ENCODE peak calls at places on chromosomes 1 and 21, in eight cellular contexts. C is gastrocnemius medialis, W is prostate gland, A is H54, H is GM12891, U is lower leg skin, V is heart left ventricle, X is IMR-90. I is an unnamed sample.

GRCh38 chr1:39509360-39510009 is 18.0 kb downstream of the BMP8A start:
- DNase-seq in C (no peak), W (no peak), A (no peak), H (peak), U (no peak), V (peak), X (peak), I (peak)

GRCh38 chr1:205179842-205180241 is 31.7 kb downstream of the DSTYK start:
- DNase-seq in C (no peak), W (no peak), A (no peak), H (no peak), U (no peak), V (no peak), X (peak), I (no peak)

GRCh38 chr21:31557421-31557955 is 102.0 kb upstream of the SOD1 start:
- DNase-seq in C (no peak), W (no peak), A (no peak), H (no peak), U (no peak), V (no peak), X (no peak), I (no peak)

GRCh38 chr21:39263372-39263771 is 50.1 kb downstream of the BRWD1 start:
- DNase-seq in C (no peak), W (no peak), A (no peak), H (no peak), U (no peak), V (no peak), X (peak), I (no peak)

GRCh38 chr1:178310685-178311105 is 186.1 kb downstream of the CLEC20A start:
- DNase-seq in C (peak), W (peak), A (peak), H (peak), U (no peak), V (no peak), X (peak), I (no peak)

GRCh38 chr21:38567577-38568360 is 69.5 kb upstream of the ERG start:
- DNase-seq in C (no peak), W (no peak), A (no peak), H (no peak), U (no peak), V (no peak), X (peak), I (no peak)

GRCh38 chr1:68975534-68975933 is 478.7 kb upstream of the DEPDC1 start:
- DNase-seq in C (no peak), W (no peak), A (no peak), H (no peak), U (no peak), V (no peak), X (no peak), I (no peak)

GRCh38 chr1:90959352-90960206 is 62.3 kb downstream of the ZNF644 start:
- DNase-seq in C (no peak), W (no peak), A (no peak), H (no peak), U (no peak), V (no peak), X (peak), I (no peak)

GRCh38 chr1:205365945-205366463 is 9.3 kb upstream of the KLHDC8A start:
- DNase-seq in C (no peak), W (no peak), A (no peak), H (no peak), U (no peak), V (no peak), X (no peak), I (no peak)

GRCh38 chr1:51203121-51203873 is 32.8 kb upstream of the RNF11 start:
- DNase-seq in C (no peak), W (no peak), A (no peak), H (peak), U (no peak), V (no peak), X (no peak), I (no peak)

GRCh38 chr1:11062965-11063401 is 3.2 kb upstream of the SRM start:
- DNase-seq in C (no peak), W (no peak), A (peak), H (no peak), U (peak), V (no peak), X (no peak), I (no peak)

DNA sequence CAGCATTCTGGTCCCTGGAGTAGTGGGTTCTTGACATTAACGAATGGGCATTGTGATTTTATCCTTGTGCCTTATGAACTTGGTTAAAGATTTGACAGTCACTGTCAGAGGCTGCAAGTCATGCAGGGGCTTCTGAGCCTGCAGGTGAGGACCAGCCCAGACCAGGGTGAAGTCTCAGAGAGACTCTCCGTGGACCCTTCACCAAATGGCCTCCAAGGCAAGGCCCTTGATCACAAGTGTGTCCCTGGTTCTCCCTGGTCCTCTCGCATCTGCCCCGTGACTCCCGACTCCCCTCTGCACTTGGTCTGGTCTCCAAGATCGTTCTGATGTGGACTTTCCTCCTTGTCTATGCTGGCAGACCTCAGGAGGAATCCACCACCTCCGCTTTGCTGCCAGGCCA is 476.5 kb upstream of the VAMP3 start:
- DNase-seq in C (no peak), W (no peak), A (no peak), H (no peak), U (peak), V (no peak), X (no peak), I (no peak)
- TF ChIP-seq POLR2A in C (no peak), W (no peak), A (no peak), H (no peak), U (no peak), V (no peak), X (no peak), I (no peak)

DNA sequence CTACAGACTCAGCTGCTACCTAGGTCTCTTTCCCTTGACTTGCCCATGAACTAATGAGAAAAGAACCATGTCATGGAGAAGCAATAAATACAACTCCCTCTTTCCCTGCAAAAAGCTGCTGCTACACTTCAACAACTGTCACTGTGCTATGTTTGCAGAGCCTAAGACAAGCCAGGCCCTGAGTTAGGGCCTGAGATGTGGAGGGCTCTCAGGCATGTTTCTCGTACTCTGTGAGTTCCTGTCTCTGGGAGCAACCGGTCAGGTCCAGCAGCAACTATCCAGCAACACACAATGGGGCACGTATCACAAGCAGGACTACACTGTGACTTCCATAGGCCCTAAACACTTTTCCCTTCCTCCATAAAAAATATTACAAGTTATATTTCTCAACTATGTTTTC is 91.7 kb downstream of the JAK1 start:
- DNase-seq in C (no peak), W (no peak), A (no peak), H (no peak), U (no peak), V (no peak), X (no peak), I (no peak)
- TF ChIP-seq POLR2A in C (no peak), W (no peak), A (no peak), H (no peak), U (no peak), V (no peak), X (no peak), I (no peak)

DNA sequence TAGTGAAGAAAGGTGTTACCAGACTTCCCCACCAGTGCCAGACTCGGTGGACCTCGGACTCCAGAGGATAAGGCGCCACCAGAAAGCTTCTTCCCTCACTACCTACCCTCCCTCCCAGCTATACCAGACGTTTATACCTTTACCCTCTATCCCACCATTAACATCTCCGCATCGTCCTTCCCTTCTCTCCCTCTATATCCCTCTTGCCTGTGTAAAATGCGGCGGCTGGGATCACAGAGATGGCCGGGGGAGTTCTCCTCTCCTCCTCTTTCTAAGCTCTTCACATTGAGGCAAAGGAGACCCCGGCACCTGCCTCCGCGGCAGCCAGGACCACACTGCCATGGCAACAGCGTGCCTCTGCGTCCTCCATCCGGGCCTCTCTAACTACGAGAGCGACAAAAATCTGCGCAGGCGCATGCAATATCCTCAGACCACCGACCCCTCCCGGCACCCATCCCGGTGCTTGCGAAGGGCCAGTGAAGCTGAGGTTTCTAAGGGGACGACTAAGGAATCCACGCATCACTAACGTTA is at the start of gene CCDC181:
- DNase-seq in C (no peak), W (peak), A (no peak), H (peak), U (no peak), V (peak), X (peak), I (peak)
- TF ChIP-seq POLR2A in C (no peak), W (no peak), A (no peak), H (no peak), U (no peak), V (no peak), X (no peak), I (no peak)

GRCh38 chr1:150574260-150575071 is 4.9 kb downstream of the MCL1 start:
- DNase-seq in C (no peak), W (no peak), A (no peak), H (no peak), U (no peak), V (peak), X (no peak), I (peak)
- TF ChIP-seq POLR2A in C (no peak), W (no peak), A (no peak), H (peak), U (no peak), V (no peak), X (peak), I (no peak)

GRCh38 chr21:42975886-42976608 is 1.7 kb downstream of the PKNOX1 start:
- DNase-seq in C (peak), W (no peak), A (no peak), H (no peak), U (no peak), V (no peak), X (no peak), I (no peak)

GRCh38 chr21:42973991-42974831 is at the start of gene PKNOX1:
- DNase-seq in C (peak), W (peak), A (peak), H (peak), U (peak), V (peak), X (peak), I (peak)

GRCh38 chr21:42971897-42972275 is 2.5 kb upstream of the PKNOX1 start:
- DNase-seq in C (no peak), W (no peak), A (no peak), H (no peak), U (no peak), V (no peak), X (no peak), I (no peak)

GRCh38 chr21:42973309-42973990 is 912 bp upstream of the PKNOX1 start:
- DNase-seq in C (no peak), W (peak), A (no peak), H (no peak), U (no peak), V (no peak), X (no peak), I (no peak)

DNA sequence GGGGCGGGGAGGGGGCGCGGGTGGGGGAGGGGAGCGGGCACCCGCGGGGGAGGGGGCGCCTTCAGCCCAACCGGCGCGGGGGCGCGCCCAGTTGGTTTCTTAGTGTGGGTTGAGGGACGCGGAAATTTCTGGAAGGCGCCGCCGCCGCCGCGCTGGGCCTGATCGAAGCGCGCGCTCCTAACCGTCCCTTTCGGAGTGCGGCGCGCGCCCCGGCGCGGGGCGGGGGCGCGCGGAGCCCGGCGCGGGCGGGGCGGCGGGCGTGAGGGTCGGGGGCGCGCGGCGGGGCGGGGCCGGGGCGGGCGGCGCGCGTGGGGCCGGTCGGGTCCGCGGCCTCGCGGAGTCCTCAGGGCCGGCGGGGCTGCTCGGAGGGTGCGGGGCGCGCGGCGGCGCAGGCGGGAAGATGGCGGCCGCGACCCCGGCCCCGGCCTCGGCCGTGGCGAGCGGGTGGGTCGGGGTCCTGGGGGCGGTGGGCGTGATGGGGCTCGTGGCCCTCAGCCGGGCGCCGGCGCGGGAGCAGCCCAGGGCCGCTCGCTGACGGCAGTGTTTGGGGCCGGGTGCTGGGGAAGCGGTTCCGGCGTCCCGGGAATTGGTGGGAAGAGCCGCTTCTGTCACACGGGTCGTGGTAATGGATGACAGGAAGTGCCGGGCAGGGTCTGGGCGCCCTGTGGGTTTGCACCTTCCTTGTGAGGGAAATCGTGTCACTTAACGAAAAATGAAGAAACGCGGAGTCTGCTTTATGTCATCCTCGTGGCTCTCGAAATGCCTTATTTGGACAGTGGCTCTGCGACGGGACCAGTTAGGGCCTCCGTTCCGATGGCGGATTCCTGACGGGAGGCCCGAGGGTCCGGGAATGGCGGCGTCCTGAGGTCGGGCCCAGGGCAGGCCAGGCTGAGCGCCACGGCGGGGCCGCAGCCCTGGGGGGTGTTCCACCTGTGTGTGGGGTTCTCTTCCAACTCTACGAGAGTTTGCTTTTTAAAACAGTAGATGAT is 764 bp downstream of the PKNOX1 start:
- DNase-seq in C (peak), W (peak), A (peak), H (peak), U (peak), V (peak), X (peak), I (no peak)
- TF ChIP-seq POLR2A in C (peak), W (no peak), A (peak), H (no peak), U (no peak), V (no peak), X (peak), I (peak)

DNA sequence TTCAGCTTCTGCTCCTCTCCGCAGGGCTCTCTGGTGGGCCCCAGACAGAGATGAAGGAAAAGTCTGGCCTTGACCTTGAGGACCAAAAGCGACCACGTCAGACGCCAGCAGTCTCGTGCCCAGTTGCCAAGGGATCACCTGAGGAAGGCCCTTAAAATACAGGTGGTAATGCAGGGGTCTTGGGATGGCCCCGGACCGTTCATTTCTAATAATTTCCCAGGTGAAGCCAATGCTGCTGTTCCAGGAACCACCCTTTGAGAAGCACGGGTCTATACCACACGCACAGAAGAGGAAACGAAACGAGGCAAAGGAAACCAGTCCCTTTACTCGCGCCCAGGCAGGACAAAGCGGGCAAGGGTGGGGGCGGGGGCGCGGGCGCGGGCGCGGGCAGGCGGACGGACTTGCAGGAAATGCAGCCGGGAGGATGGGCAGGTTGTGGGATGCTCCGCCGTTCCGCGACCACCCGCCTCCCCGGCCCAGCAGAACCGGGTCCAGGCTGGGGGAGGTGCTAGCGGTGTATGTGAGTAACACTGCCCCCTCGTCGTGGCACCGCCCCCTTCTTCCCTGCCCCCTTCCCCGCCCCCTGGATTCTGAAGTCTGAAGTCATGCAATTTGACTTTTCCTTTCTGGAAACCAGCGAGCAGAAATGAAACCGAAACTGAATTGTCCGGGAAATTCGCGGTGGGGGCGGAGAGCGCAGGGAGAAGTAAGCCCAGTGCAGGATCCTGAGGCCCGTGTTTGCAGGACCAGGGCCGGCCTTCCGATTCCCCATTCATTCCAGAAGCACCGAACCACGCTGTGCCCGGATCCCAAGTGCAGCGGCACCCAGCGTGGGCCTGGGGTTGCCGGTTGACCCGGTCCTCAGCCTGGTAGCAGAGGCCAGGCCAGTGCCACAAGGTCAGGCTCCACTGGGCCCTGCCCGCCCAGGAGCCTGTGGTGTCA is 5.8 kb upstream of the MX1 start:
- DNase-seq in C (peak), W (peak), A (peak), H (peak), U (peak), V (peak), X (peak), I (peak)
- TF ChIP-seq POLR2A in C (peak), W (peak), A (peak), H (no peak), U (no peak), V (no peak), X (no peak), I (no peak)

DNA sequence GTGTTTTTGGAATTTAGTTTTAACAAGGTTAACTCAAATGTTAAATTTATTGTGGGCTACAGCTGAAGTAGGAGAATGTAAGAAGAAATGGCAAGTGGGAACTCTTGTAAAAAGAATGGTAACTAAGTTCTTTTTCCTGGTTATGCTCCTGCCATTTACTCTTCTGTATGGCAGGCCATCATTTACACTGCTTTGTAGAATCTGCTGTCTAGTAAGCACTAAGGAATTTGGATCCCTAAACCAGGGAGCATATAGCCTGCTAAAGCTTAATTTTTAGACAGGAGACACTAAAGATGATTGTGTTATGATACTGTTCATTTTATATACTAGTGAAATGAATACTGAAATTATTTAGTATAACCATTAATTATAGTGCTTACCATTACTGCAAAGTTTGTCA is 85.3 kb downstream of the CAMTA1 start:
- DNase-seq in C (no peak), W (no peak), A (no peak), H (no peak), U (no peak), V (no peak), X (peak), I (no peak)
- TF ChIP-seq POLR2A in C (no peak), W (no peak), A (no peak), H (no peak), U (no peak), V (no peak), X (no peak), I (no peak)

DNA sequence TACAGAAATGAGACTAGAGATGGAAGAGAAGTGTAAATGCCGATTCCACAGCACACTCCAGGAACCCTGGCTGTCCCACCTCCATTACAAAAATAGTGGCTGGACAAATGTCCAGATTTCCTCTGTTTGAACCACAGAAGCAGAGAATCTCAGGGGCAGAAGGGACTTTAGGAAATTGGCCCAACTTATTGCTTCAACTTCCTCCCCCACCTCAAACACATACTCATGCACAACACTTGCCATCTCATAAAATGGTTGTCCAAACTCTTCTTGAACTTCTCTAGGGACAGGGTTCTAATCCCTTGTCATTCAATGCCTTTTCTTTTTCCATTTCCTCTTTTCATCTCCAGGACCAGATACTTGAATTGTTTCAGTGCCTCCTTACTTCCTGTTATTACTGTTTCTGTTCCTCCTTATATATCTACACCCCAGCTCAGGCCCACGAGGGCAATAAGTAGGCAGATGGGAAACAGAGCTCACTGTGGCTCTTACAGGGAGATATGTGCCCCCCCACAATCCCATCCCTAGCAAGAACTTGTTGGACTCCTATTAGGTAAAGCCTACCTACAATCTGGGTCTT is 8.5 kb upstream of the B4GALT3 start:
- DNase-seq in C (no peak), W (no peak), A (no peak), H (no peak), U (no peak), V (peak), X (no peak), I (no peak)
- TF ChIP-seq POLR2A in C (no peak), W (no peak), A (no peak), H (no peak), U (no peak), V (no peak), X (no peak), I (no peak)